ENCODE peak calls at places on chromosomes 12 and 14, in four cellular contexts. One of them, this sample, is unnamed. For H3K4me1, the result is how much of the 10 kb centered on the place peaks cover.

GRCh38 chr14:103687712-103688111 is 27.5 kb downstream of the XRCC3 start:
- DNase-seq in K562: no peak
- DNase-seq in mesenchymal stem cell: no peak
- DNase-seq in IMR-90: no peak
- DNase-seq in this sample: no peak

GRCh38 chr12:646303-647038 is 16.8 kb downstream of the NINJ2 start:
- DNase-seq in K562: peak
- DNase-seq in IMR-90: no peak
- DNase-seq in mesenchymal stem cell: no peak
- DNase-seq in this sample: peak

GRCh38 chr12:118358607-118359540 is 13.8 kb downstream of the TAOK3 start:
- DNase-seq in IMR-90: no peak
- DNase-seq in K562: peak
- DNase-seq in mesenchymal stem cell: no peak
- DNase-seq in this sample: no peak

GRCh38 chr14:68894123-68894522 is 85.0 kb downstream of the ACTN1 start:
- DNase-seq in IMR-90: peak
- DNase-seq in mesenchymal stem cell: no peak
- DNase-seq in K562: no peak
- DNase-seq in this sample: peak

GRCh38 chr14:68282479-68283377 is 463.1 kb downstream of the RAD51B start:
- DNase-seq in K562: no peak
- DNase-seq in IMR-90: no peak
- DNase-seq in mesenchymal stem cell: no peak
- DNase-seq in this sample: no peak

GRCh38 chr12:49612210-49612609 is 6.8 kb upstream of the FAM186B start:
- DNase-seq in IMR-90: no peak
- DNase-seq in K562: no peak
- DNase-seq in mesenchymal stem cell: no peak
- DNase-seq in this sample: no peak

GRCh38 chr12:29004066-29004935 is 144.8 kb upstream of the FAR2 start:
- DNase-seq in IMR-90: no peak
- DNase-seq in mesenchymal stem cell: no peak
- DNase-seq in K562: no peak
- DNase-seq in this sample: no peak

GRCh38 chr12:49279706-49280159 is 14.9 kb downstream of the TUBA1C start:
- DNase-seq in K562: no peak
- DNase-seq in IMR-90: no peak
- DNase-seq in mesenchymal stem cell: peak
- DNase-seq in this sample: no peak

GRCh38 chr14:64800000-64800399 is 79.7 kb downstream of the SPTB start:
- DNase-seq in mesenchymal stem cell: peak
- DNase-seq in K562: no peak
- DNase-seq in IMR-90: peak
- DNase-seq in this sample: peak

GRCh38 chr14:49589387-49589786 is 3.2 kb upstream of the RPS29 start:
- DNase-seq in K562: no peak
- DNase-seq in IMR-90: no peak
- DNase-seq in mesenchymal stem cell: no peak
- DNase-seq in this sample: no peak

GRCh38 chr14:75880512-75880911 is 101.3 kb downstream of the TGFB3 start:
- DNase-seq in IMR-90: no peak
- DNase-seq in K562: peak
- DNase-seq in mesenchymal stem cell: no peak
- DNase-seq in this sample: no peak

GRCh38 chr14:104928391-104929133 is 3.9 kb downstream of the PLD4 start:
- DNase-seq in IMR-90: no peak
- DNase-seq in K562: no peak
- DNase-seq in mesenchymal stem cell: no peak
- DNase-seq in this sample: peak

GRCh38 chr14:87667661-87668060 is 325.3 kb downstream of the GALC start:
- DNase-seq in IMR-90: no peak
- DNase-seq in K562: no peak
- DNase-seq in mesenchymal stem cell: no peak
- DNase-seq in this sample: no peak

GRCh38 chr12:131507881-131508280 is 203.0 kb upstream of the SFSWAP start:
- DNase-seq in IMR-90: no peak
- DNase-seq in K562: no peak
- DNase-seq in mesenchymal stem cell: no peak
- DNase-seq in this sample: no peak

GRCh38 chr14:73824536-73824935 is 27.1 kb upstream of the PTGR2 start:
- DNase-seq in IMR-90: no peak
- DNase-seq in mesenchymal stem cell: no peak
- DNase-seq in K562: no peak
- DNase-seq in this sample: no peak

GRCh38 chr14:56059054-56059453 is 59.2 kb upstream of the PELI2 start:
- DNase-seq in IMR-90: peak
- DNase-seq in K562: no peak
- DNase-seq in mesenchymal stem cell: peak
- DNase-seq in this sample: no peak

GRCh38 chr14:22558221-22558913 is 30.7 kb downstream of the DAD1 start:
- DNase-seq in IMR-90: no peak
- DNase-seq in K562: peak
- DNase-seq in mesenchymal stem cell: no peak
- DNase-seq in this sample: peak

DNA sequence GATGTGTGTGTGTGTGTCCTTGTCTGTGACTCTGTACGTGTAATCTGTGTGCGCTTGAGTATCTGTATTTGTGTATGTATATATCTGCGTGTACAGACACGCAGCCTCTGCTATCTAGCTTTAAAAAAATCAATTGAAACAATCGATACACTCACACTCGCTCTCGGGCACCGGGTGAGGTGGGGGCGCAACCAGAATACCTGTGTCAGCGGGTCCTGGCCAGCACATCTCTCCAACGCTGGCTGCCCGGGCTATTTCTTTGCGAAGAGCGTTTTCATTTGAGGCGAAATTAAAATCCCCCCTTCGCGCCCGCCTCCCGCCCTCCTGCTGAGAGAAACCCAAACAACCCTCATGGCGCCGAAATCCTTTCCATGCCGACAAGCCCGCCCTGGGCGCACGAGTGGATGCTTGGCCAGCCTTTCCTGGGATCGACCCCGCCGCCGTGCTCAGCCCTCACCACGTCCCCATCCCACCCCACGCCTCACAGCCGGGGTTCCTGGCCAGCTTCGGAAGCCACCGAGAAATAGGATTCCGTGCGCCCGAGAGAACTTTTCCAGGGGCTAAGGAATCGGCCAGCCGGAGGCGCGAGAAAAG is 1.2 kb downstream of the ZDHHC22 start:
- DNase-seq in mesenchymal stem cell: no peak
- DNase-seq in K562: no peak
- DNase-seq in IMR-90: no peak
- DNase-seq in this sample: no peak
- H2AFZ ChIP-seq in mesenchymal stem cell: no peak
- H2AFZ ChIP-seq in K562: no peak
- H2AFZ ChIP-seq in IMR-90: peak
- H2AFZ ChIP-seq in this sample: no peak

GRCh38 chr14:90507428-90507827 is 110.6 kb downstream of the CALM1 start:
- DNase-seq in IMR-90: no peak
- DNase-seq in mesenchymal stem cell: no peak
- DNase-seq in K562: no peak
- DNase-seq in this sample: no peak
- H3K4me3 ChIP-seq in IMR-90: no peak
- H3K4me3 ChIP-seq in mesenchymal stem cell: no peak
- H3K4me3 ChIP-seq in K562: no peak
- H3K4me3 ChIP-seq in this sample: no peak

GRCh38 chr12:111321317-111321716 is 47.6 kb downstream of the PHETA1 start:
- DNase-seq in IMR-90: no peak
- DNase-seq in mesenchymal stem cell: no peak
- DNase-seq in K562: no peak
- DNase-seq in this sample: no peak
- H3K4me1 ChIP-seq in IMR-90: under half
- H3K4me1 ChIP-seq in mesenchymal stem cell: under half
- H3K4me1 ChIP-seq in K562: under half
- H3K4me1 ChIP-seq in this sample: under half

GRCh38 chr12:14614704-14615121 is 47.0 kb upstream of the PLBD1 start:
- DNase-seq in mesenchymal stem cell: no peak
- DNase-seq in K562: no peak
- DNase-seq in IMR-90: no peak
- DNase-seq in this sample: no peak

GRCh38 chr12:14611640-14612203 is 44.0 kb upstream of the PLBD1 start:
- DNase-seq in K562: no peak
- DNase-seq in IMR-90: no peak
- DNase-seq in mesenchymal stem cell: no peak
- DNase-seq in this sample: no peak

GRCh38 chr12:14612895-14613294 is 45.2 kb upstream of the PLBD1 start:
- DNase-seq in IMR-90: no peak
- DNase-seq in K562: no peak
- DNase-seq in mesenchymal stem cell: no peak
- DNase-seq in this sample: no peak

GRCh38 chr12:14612250-14612649 is 44.6 kb upstream of the PLBD1 start:
- DNase-seq in IMR-90: no peak
- DNase-seq in mesenchymal stem cell: no peak
- DNase-seq in K562: no peak
- DNase-seq in this sample: no peak

GRCh38 chr12:14613718-14614117 is 46.0 kb upstream of the PLBD1 start:
- DNase-seq in K562: no peak
- DNase-seq in mesenchymal stem cell: no peak
- DNase-seq in IMR-90: no peak
- DNase-seq in this sample: no peak
- H2AFZ ChIP-seq in K562: no peak
- H2AFZ ChIP-seq in mesenchymal stem cell: no peak
- H2AFZ ChIP-seq in IMR-90: no peak
- H2AFZ ChIP-seq in this sample: no peak

DNA sequence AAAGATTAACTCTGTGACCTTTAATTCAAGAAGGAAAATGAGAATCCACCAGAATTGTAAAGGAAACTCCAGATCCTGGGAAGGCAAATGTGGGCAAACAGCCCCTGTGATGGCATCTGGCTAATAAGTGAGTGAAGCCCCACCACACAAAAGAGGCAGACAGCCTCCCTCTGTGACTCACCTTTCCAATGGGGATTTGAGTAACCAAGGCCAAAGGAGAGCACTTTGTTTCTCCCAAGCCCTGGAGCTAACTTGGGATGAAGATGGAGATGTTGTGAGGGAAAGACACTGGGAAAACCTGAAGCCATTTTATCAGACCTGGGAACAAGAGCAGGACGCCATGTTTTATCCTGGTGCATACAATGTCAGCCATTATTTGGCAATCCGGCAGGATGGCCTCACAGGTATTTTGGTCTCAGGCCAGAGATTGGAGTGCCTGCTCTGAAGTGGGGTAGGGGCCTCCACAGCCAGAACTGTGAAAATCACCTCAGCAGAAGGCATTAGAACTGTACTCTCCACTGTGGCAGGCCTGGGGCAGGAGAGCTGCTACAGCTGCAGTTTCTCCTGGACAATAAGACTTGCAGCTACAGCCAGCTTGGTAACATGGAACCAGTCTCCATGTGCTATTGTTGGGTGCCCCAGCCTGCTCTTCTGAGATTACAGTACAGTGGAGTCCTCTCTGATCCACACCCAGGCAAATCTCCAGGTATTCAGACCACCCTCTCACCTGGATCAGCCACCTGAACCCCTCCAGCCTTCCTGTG is 96.6 kb upstream of the PCED1B start:
- DNase-seq in K562: no peak
- DNase-seq in IMR-90: no peak
- DNase-seq in mesenchymal stem cell: no peak
- DNase-seq in this sample: no peak
- H3K4me3 ChIP-seq in K562: no peak
- H3K4me3 ChIP-seq in IMR-90: no peak
- H3K4me3 ChIP-seq in mesenchymal stem cell: no peak
- H3K4me3 ChIP-seq in this sample: no peak

DNA sequence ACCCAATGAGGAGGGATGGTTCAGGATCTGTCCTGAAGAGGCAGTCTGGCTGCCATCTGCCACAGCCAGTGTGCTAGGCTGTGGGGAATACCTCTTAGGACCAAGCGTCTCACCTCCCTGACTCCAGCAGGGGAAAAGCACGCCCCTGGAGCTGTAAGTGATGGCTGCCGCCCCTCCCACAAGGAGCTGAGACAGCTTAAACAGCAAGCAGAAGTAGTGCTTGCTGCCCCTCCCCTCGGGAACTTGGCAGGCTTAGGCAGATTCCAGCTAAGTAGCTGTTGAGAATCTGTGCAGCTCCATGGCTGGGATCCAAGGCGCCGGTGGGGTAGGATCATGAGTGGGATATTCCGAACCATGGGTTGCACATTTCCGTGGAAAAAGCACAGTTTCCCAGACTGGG is 360.4 kb upstream of the MDGA2 start:
- DNase-seq in mesenchymal stem cell: no peak
- DNase-seq in IMR-90: no peak
- DNase-seq in K562: no peak
- DNase-seq in this sample: no peak
- H3K4me1 ChIP-seq in mesenchymal stem cell: under half
- H3K4me1 ChIP-seq in IMR-90: under half
- H3K4me1 ChIP-seq in K562: under half
- H3K4me1 ChIP-seq in this sample: under half

GRCh38 chr14:32507029-32507984 is 178.2 kb downstream of the AKAP6 start:
- DNase-seq in IMR-90: peak
- DNase-seq in mesenchymal stem cell: peak
- DNase-seq in K562: peak
- DNase-seq in this sample: peak
- H2AFZ ChIP-seq in IMR-90: peak
- H2AFZ ChIP-seq in mesenchymal stem cell: no peak
- H2AFZ ChIP-seq in K562: no peak
- H2AFZ ChIP-seq in this sample: peak

DNA sequence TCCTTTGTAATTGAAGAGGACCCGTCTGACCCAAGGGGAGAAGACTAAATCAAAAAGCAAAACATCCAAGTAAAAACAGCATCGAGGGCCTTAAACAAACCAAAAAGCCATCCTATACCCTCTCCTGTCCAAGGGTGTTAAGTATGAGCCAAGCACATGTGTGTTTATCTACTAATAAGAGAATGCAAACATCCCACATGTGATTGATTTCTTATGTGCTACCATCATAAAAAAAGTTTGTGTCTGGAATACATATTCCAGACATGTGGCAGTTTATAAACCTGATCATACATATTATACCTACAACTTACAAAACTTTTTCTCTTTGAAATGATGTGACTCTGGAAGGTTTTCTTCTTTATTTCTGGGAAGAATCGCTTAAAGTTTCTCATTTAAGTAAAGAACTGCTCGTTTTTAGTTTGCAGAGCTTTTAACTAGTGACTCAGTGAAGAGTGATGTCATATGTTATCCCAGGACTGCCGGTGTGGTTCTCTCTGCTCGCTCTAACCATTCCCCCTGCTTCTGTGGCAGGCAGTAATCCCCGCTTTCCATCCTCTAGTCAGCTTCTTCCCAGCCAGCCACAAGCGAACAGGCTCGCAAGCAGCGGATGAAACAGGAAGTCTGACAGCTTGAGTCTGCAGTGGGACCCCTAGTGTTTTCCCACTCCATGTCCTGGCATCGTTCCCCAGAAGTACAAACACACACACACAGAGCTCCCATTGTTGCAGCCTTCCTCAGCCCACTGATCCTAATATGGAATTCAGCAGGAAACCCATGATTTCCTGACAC is 431 bp upstream of the RHOJ start:
- DNase-seq in K562: peak
- DNase-seq in mesenchymal stem cell: peak
- DNase-seq in IMR-90: peak
- DNase-seq in this sample: peak
- H3K4me3 ChIP-seq in K562: no peak
- H3K4me3 ChIP-seq in mesenchymal stem cell: peak
- H3K4me3 ChIP-seq in IMR-90: peak
- H3K4me3 ChIP-seq in this sample: peak

This sample was measured in osteoblast.